ENCODE peak calls at places on chromosomes 3 and 15, in four cellular contexts. One of them, this sample, is unnamed.

GRCh38 chr3:100656945-100657344 is 47.5 kb downstream of the ADGRG7 start:
- DNase-seq in endothelial cell: no peak
- DNase-seq in Peyer's patch: no peak
- DNase-seq in BJ: no peak
- DNase-seq in this sample: no peak

GRCh38 chr15:85380860-85381535 is 595 bp downstream of the AKAP13 start:
- DNase-seq in endothelial cell: no peak
- DNase-seq in Peyer's patch: peak; percentile 75
- DNase-seq in BJ: no peak
- DNase-seq in this sample: peak; percentile 56

GRCh38 chr15:36658321-36658720 is 78.9 kb downstream of the CDIN1 start:
- DNase-seq in endothelial cell: no peak
- DNase-seq in Peyer's patch: no peak
- DNase-seq in BJ: peak; percentile 59
- DNase-seq in this sample: no peak

GRCh38 chr3:5304789-5305680 is 117.5 kb downstream of the EDEM1 start:
- DNase-seq in endothelial cell: peak; percentile 38
- DNase-seq in Peyer's patch: peak; percentile 71
- DNase-seq in BJ: no peak
- DNase-seq in this sample: peak; percentile 46

GRCh38 chr15:41934843-41935242 is 37.5 kb downstream of the EHD4 start:
- DNase-seq in endothelial cell: no peak
- DNase-seq in Peyer's patch: peak; percentile 88
- DNase-seq in BJ: no peak
- DNase-seq in this sample: no peak

GRCh38 chr3:166071-166470 is 30.5 kb upstream of the CHL1 start:
- DNase-seq in endothelial cell: no peak
- DNase-seq in Peyer's patch: no peak
- DNase-seq in BJ: no peak
- DNase-seq in this sample: no peak

GRCh38 chr3:12753275-12754028 is 5.6 kb downstream of the TMEM40 start:
- DNase-seq in endothelial cell: no peak
- DNase-seq in Peyer's patch: no peak
- DNase-seq in BJ: no peak
- DNase-seq in this sample: no peak

GRCh38 chr3:125186261-125186770 is 26.2 kb downstream of the SLC12A8 start:
- DNase-seq in endothelial cell: no peak
- DNase-seq in Peyer's patch: no peak
- DNase-seq in BJ: no peak
- DNase-seq in this sample: no peak

GRCh38 chr3:45182915-45183881 is 37.0 kb upstream of the CDCP1 start:
- DNase-seq in endothelial cell: no peak
- DNase-seq in Peyer's patch: peak; percentile 71
- DNase-seq in BJ: no peak
- DNase-seq in this sample: peak; percentile 45

GRCh38 chr15:88083828-88084760 is 172.4 kb downstream of the NTRK3 start:
- DNase-seq in endothelial cell: no peak
- DNase-seq in Peyer's patch: no peak
- DNase-seq in BJ: no peak
- DNase-seq in this sample: no peak

GRCh38 chr3:22585504-22585903 is 617.6 kb upstream of the UBE2E2 start:
- DNase-seq in endothelial cell: no peak
- DNase-seq in Peyer's patch: no peak
- DNase-seq in BJ: no peak
- DNase-seq in this sample: no peak

GRCh38 chr15:40279437-40280141 is 3.3 kb downstream of the ANKRD63 start:
- DNase-seq in endothelial cell: peak; percentile 86
- DNase-seq in Peyer's patch: peak; percentile 83
- DNase-seq in BJ: no peak
- DNase-seq in this sample: peak; percentile 90

GRCh38 chr3:111776844-111777483 is 82.1 kb upstream of the PHLDB2 start:
- DNase-seq in endothelial cell: no peak
- DNase-seq in Peyer's patch: no peak
- DNase-seq in BJ: no peak
- DNase-seq in this sample: no peak

GRCh38 chr15:78565951-78566774 is 843 bp downstream of the CHRNA5 start:
- DNase-seq in endothelial cell: no peak
- DNase-seq in Peyer's patch: no peak
- DNase-seq in BJ: no peak
- DNase-seq in this sample: peak; percentile 20

GRCh38 chr3:62559831-62560445 is 186.6 kb upstream of the FEZF2 start:
- DNase-seq in endothelial cell: no peak
- DNase-seq in Peyer's patch: no peak
- DNase-seq in BJ: peak; percentile 2
- DNase-seq in this sample: no peak

GRCh38 chr3:102536479-102536878 is 101.7 kb downstream of the ZPLD1 start:
- DNase-seq in endothelial cell: no peak
- DNase-seq in Peyer's patch: no peak
- DNase-seq in BJ: no peak
- DNase-seq in this sample: no peak

GRCh38 chr15:88220443-88221186 is 35.9 kb downstream of the NTRK3 start:
- DNase-seq in endothelial cell: no peak
- DNase-seq in Peyer's patch: no peak
- DNase-seq in BJ: no peak
- DNase-seq in this sample: no peak

GRCh38 chr3:11651900-11652299 is 8.2 kb upstream of the VGLL4 start:
- DNase-seq in endothelial cell: no peak
- DNase-seq in Peyer's patch: no peak
- DNase-seq in BJ: no peak
- DNase-seq in this sample: no peak

GRCh38 chr3:11651477-11651876 is 7.8 kb upstream of the VGLL4 start:
- DNase-seq in endothelial cell: no peak
- DNase-seq in Peyer's patch: no peak
- DNase-seq in BJ: no peak
- DNase-seq in this sample: no peak

GRCh38 chr3:11654166-11654565 is 10.5 kb upstream of the VGLL4 start:
- DNase-seq in endothelial cell: no peak
- DNase-seq in Peyer's patch: no peak
- DNase-seq in BJ: no peak
- DNase-seq in this sample: no peak

GRCh38 chr3:11655188-11655928 is 11.6 kb upstream of the VGLL4 start:
- DNase-seq in endothelial cell: no peak
- DNase-seq in Peyer's patch: no peak
- DNase-seq in BJ: no peak
- DNase-seq in this sample: peak; percentile 57

GRCh38 chr3:11653298-11654055 is 9.8 kb upstream of the VGLL4 start:
- DNase-seq in endothelial cell: no peak
- DNase-seq in Peyer's patch: no peak
- DNase-seq in BJ: no peak
- DNase-seq in this sample: no peak
- TF ChIP-seq CTCF in endothelial cell: peak; percentile 22
- TF ChIP-seq CTCF in Peyer's patch: no peak
- TF ChIP-seq CTCF in BJ: no peak
- TF ChIP-seq CTCF in this sample: no peak

DNA sequence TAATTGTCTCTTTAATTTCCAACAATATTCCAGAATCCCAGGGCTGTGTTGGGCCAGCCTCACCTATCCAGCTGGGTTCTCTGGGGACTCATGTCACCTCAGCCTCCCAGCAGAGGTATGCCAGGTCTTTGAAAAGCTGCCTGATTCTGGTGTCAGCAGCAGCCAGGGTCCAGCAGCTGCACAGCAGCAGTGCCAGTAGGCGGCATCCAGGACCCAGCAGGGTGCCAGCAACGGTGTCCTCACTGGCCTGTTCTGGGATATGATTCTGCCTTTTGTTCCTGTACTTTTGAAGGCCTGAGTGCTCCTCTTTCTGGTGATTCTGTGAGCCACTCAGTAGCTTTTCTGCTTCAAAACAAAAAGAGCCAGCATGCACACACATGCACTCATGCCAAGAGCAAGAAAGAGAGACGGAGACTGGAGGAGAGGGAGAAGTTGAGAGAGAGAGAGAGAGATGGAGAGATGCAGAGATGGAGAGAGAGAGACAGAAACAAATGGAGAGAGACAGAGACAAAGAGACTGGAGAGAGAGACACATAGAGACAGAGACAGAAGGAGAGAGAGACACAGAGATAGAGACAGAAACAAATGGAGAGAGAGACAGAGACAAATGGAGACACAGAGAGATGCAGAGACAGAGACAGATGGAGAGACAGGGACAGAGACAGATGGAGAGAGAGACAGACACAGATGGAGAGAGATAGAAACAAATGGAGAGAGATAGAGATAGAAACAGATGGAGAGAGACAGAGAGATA is 205.7 kb downstream of the UACA start:
- DNase-seq in endothelial cell: no peak
- DNase-seq in Peyer's patch: no peak
- DNase-seq in BJ: no peak
- DNase-seq in this sample: no peak
- TF ChIP-seq CTCF in endothelial cell: no peak
- TF ChIP-seq CTCF in Peyer's patch: no peak
- TF ChIP-seq CTCF in BJ: no peak
- TF ChIP-seq CTCF in this sample: no peak

DNA sequence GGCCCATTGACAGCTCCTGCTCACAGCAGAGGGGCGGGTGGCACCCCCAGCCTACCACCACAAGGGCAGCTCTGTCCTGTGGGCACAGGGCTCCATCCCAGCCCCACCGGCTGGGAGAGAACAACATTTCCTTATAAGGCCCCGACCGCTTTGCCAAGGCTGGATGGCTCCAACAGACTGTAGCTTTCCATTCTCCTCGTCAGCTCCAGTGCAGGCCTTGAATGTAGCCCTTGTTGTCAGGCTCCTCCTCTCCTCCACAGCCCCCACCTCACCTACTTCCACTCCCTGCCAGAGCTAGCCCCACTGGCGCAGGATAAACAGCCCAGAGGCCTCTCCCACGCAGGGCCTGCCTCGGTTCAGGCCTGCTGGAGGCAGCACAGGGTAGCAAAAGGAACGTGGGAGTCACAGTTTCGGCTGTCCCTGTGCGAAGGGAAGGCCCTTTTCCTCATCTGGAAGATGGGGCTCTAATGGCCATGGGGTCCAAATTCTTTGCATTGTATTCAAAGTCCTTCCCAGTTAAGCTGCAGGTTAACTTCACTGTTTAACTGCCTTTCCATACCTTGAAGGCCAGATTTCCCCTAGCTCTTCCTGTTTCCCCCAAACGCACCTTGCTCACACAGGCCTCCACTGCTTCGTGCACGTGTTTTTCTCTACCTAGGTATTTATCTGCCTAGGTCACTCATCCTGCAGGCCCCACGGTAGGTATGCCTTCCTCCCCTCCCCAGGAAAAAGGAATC is 101.6 kb upstream of the LPP start:
- DNase-seq in endothelial cell: peak; percentile 35
- DNase-seq in Peyer's patch: peak; percentile 67
- DNase-seq in BJ: no peak
- DNase-seq in this sample: no peak
- TF ChIP-seq CTCF in endothelial cell: no peak
- TF ChIP-seq CTCF in Peyer's patch: no peak
- TF ChIP-seq CTCF in BJ: no peak
- TF ChIP-seq CTCF in this sample: no peak

DNA sequence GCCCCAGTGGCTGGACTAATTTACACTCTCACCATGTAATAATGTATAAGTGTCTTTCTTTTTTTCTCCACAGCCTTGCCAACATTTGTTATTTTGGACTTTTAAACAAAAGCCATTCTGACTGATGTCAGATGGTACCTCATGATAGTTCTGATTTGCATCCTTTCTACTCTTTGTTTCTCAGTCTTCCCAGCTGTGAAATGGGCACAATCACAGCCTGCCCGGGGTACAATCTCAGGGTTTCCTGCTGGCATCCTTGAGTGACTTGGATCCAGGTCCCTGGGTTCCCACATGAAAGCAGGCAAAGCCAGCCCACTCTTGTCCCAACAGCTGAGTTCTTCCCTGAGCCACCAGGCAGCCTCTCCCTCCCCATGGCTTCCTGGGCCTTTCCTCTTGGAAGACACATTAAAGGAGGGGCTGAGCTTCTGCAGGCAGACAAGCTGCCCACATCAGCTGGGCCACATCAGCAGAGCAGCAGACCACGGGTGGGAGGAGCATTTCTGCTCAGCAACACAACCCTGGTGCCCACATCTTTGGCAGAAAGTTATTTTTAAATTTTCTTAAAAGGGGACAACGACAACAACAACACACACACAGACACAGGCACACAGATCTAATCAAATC is 82.0 kb downstream of the MYLK start:
- DNase-seq in endothelial cell: no peak
- DNase-seq in Peyer's patch: no peak
- DNase-seq in BJ: no peak
- DNase-seq in this sample: no peak
- TF ChIP-seq CTCF in endothelial cell: no peak
- TF ChIP-seq CTCF in Peyer's patch: no peak
- TF ChIP-seq CTCF in BJ: no peak
- TF ChIP-seq CTCF in this sample: no peak

DNA sequence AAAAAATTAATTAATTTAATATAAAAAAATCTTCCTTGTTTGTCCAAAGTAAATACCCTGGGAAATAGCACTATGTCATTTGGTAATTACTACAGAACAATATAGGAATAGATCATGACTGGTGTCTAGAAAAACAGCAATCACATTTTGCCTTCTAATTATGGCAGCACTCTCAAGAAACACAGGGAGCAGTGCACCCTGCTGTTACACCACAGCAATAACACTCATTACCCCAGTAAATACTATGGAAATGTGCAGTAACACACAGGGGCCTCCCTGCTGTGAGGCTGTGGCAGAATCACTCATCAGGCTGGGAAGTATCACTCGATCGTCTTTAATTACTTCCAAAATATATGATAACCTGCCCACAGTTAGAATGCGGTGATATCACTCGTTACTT is 646.0 kb downstream of the TUSC7 start:
- DNase-seq in endothelial cell: peak; percentile 28
- DNase-seq in Peyer's patch: peak; percentile 52
- DNase-seq in BJ: no peak
- DNase-seq in this sample: peak; percentile 44
- TF ChIP-seq CTCF in endothelial cell: peak; percentile 61
- TF ChIP-seq CTCF in Peyer's patch: no peak
- TF ChIP-seq CTCF in BJ: peak; percentile 48
- TF ChIP-seq CTCF in this sample: peak; percentile 74

GRCh38 chr3:164452707-164453106 is 625.6 kb downstream of the SI start:
- DNase-seq in endothelial cell: no peak
- DNase-seq in Peyer's patch: no peak
- DNase-seq in BJ: no peak
- DNase-seq in this sample: no peak
- TF ChIP-seq CTCF in endothelial cell: no peak
- TF ChIP-seq CTCF in Peyer's patch: no peak
- TF ChIP-seq CTCF in BJ: no peak
- TF ChIP-seq CTCF in this sample: no peak